ENCODE peak calls at places on chromosomes 13 and 19, in four cellular contexts. One of them, this sample, is unnamed.

GRCh38 chr13:49296659-49297058 is 48.9 kb downstream of the CDADC1 start:
- DNase-seq in activated T-cell treated with anti-CD3 and anti-CD28 coated beads for 48 hours: no peak
- DNase-seq in stimulated activated CD4-positive, alpha-beta T cell treated with anti-CD3 and anti-CD28 coated beads, Interleukin-1b, Interleukin-23, amount 100 ng/mL, for 4 hours: no peak
- DNase-seq in frontal cortex: no peak
- DNase-seq in this sample: no peak

GRCh38 chr13:73364706-73365105 is 305.9 kb downstream of the KLF5 start:
- DNase-seq in activated T-cell treated with anti-CD3 and anti-CD28 coated beads for 48 hours: no peak
- DNase-seq in stimulated activated CD4-positive, alpha-beta T cell treated with anti-CD3 and anti-CD28 coated beads, Interleukin-1b, Interleukin-23, amount 100 ng/mL, for 4 hours: no peak
- DNase-seq in frontal cortex: no peak
- DNase-seq in this sample: no peak

GRCh38 chr13:44752184-44752583 is 176.1 kb upstream of the TSC22D1 start:
- DNase-seq in activated T-cell treated with anti-CD3 and anti-CD28 coated beads for 48 hours: no peak
- DNase-seq in stimulated activated CD4-positive, alpha-beta T cell treated with anti-CD3 and anti-CD28 coated beads, Interleukin-1b, Interleukin-23, amount 100 ng/mL, for 4 hours: no peak
- DNase-seq in frontal cortex: no peak
- DNase-seq in this sample: no peak

GRCh38 chr13:101919541-101920306 is 467.2 kb downstream of the ITGBL1 start:
- DNase-seq in activated T-cell treated with anti-CD3 and anti-CD28 coated beads for 48 hours: no peak
- DNase-seq in stimulated activated CD4-positive, alpha-beta T cell treated with anti-CD3 and anti-CD28 coated beads, Interleukin-1b, Interleukin-23, amount 100 ng/mL, for 4 hours: no peak
- DNase-seq in frontal cortex: no peak
- DNase-seq in this sample: peak

GRCh38 chr19:39390460-39390758 is 497 bp downstream of the PAF1 start:
- DNase-seq in activated T-cell treated with anti-CD3 and anti-CD28 coated beads for 48 hours: no peak
- DNase-seq in stimulated activated CD4-positive, alpha-beta T cell treated with anti-CD3 and anti-CD28 coated beads, Interleukin-1b, Interleukin-23, amount 100 ng/mL, for 4 hours: peak
- DNase-seq in frontal cortex: peak
- DNase-seq in this sample: no peak

GRCh38 chr13:76882431-76882830 is 3.8 kb downstream of the KCTD12 start:
- DNase-seq in activated T-cell treated with anti-CD3 and anti-CD28 coated beads for 48 hours: no peak
- DNase-seq in stimulated activated CD4-positive, alpha-beta T cell treated with anti-CD3 and anti-CD28 coated beads, Interleukin-1b, Interleukin-23, amount 100 ng/mL, for 4 hours: no peak
- DNase-seq in frontal cortex: no peak
- DNase-seq in this sample: no peak

GRCh38 chr19:50008532-50008931 is 16.6 kb downstream of the VRK3 start:
- DNase-seq in activated T-cell treated with anti-CD3 and anti-CD28 coated beads for 48 hours: no peak
- DNase-seq in stimulated activated CD4-positive, alpha-beta T cell treated with anti-CD3 and anti-CD28 coated beads, Interleukin-1b, Interleukin-23, amount 100 ng/mL, for 4 hours: no peak
- DNase-seq in frontal cortex: no peak
- DNase-seq in this sample: no peak

GRCh38 chr13:64551755-64552154 is 2678.4 kb downstream of the PCDH9 start:
- DNase-seq in activated T-cell treated with anti-CD3 and anti-CD28 coated beads for 48 hours: no peak
- DNase-seq in stimulated activated CD4-positive, alpha-beta T cell treated with anti-CD3 and anti-CD28 coated beads, Interleukin-1b, Interleukin-23, amount 100 ng/mL, for 4 hours: no peak
- DNase-seq in frontal cortex: no peak
- DNase-seq in this sample: no peak

GRCh38 chr13:27043013-27043412 is 128.6 kb downstream of the USP12 start:
- DNase-seq in activated T-cell treated with anti-CD3 and anti-CD28 coated beads for 48 hours: no peak
- DNase-seq in stimulated activated CD4-positive, alpha-beta T cell treated with anti-CD3 and anti-CD28 coated beads, Interleukin-1b, Interleukin-23, amount 100 ng/mL, for 4 hours: no peak
- DNase-seq in frontal cortex: peak
- DNase-seq in this sample: no peak

GRCh38 chr13:69633044-69633443 is 474.6 kb upstream of the ATXN8OS start:
- DNase-seq in activated T-cell treated with anti-CD3 and anti-CD28 coated beads for 48 hours: no peak
- DNase-seq in stimulated activated CD4-positive, alpha-beta T cell treated with anti-CD3 and anti-CD28 coated beads, Interleukin-1b, Interleukin-23, amount 100 ng/mL, for 4 hours: no peak
- DNase-seq in frontal cortex: no peak
- DNase-seq in this sample: no peak

GRCh38 chr13:52892925-52893324 is 44.5 kb upstream of the PCDH8 start:
- DNase-seq in activated T-cell treated with anti-CD3 and anti-CD28 coated beads for 48 hours: no peak
- DNase-seq in stimulated activated CD4-positive, alpha-beta T cell treated with anti-CD3 and anti-CD28 coated beads, Interleukin-1b, Interleukin-23, amount 100 ng/mL, for 4 hours: no peak
- DNase-seq in frontal cortex: no peak
- DNase-seq in this sample: no peak

GRCh38 chr13:41577437-41577836 is 120.1 kb downstream of the RGCC start:
- DNase-seq in activated T-cell treated with anti-CD3 and anti-CD28 coated beads for 48 hours: no peak
- DNase-seq in stimulated activated CD4-positive, alpha-beta T cell treated with anti-CD3 and anti-CD28 coated beads, Interleukin-1b, Interleukin-23, amount 100 ng/mL, for 4 hours: no peak
- DNase-seq in frontal cortex: no peak
- DNase-seq in this sample: no peak

GRCh38 chr19:29714371-29714952 is 599 bp downstream of the C19orf12 start:
- DNase-seq in activated T-cell treated with anti-CD3 and anti-CD28 coated beads for 48 hours: no peak
- DNase-seq in stimulated activated CD4-positive, alpha-beta T cell treated with anti-CD3 and anti-CD28 coated beads, Interleukin-1b, Interleukin-23, amount 100 ng/mL, for 4 hours: peak
- DNase-seq in frontal cortex: no peak
- DNase-seq in this sample: no peak

GRCh38 chr13:38951525-38952313 is 38.9 kb downstream of the STOML3 start:
- DNase-seq in activated T-cell treated with anti-CD3 and anti-CD28 coated beads for 48 hours: no peak
- DNase-seq in stimulated activated CD4-positive, alpha-beta T cell treated with anti-CD3 and anti-CD28 coated beads, Interleukin-1b, Interleukin-23, amount 100 ng/mL, for 4 hours: no peak
- DNase-seq in frontal cortex: no peak
- DNase-seq in this sample: no peak

GRCh38 chr13:39815345-39816111 is 160.1 kb downstream of the COG6 start:
- DNase-seq in activated T-cell treated with anti-CD3 and anti-CD28 coated beads for 48 hours: no peak
- DNase-seq in stimulated activated CD4-positive, alpha-beta T cell treated with anti-CD3 and anti-CD28 coated beads, Interleukin-1b, Interleukin-23, amount 100 ng/mL, for 4 hours: no peak
- DNase-seq in frontal cortex: no peak
- DNase-seq in this sample: no peak

GRCh38 chr19:55479451-55480230 is 3.2 kb downstream of the ZNF628 start:
- DNase-seq in activated T-cell treated with anti-CD3 and anti-CD28 coated beads for 48 hours: no peak
- DNase-seq in stimulated activated CD4-positive, alpha-beta T cell treated with anti-CD3 and anti-CD28 coated beads, Interleukin-1b, Interleukin-23, amount 100 ng/mL, for 4 hours: no peak
- DNase-seq in frontal cortex: no peak
- DNase-seq in this sample: no peak

GRCh38 chr13:95530178-95530577 is 22.3 kb upstream of the CLDN10 start:
- DNase-seq in activated T-cell treated with anti-CD3 and anti-CD28 coated beads for 48 hours: no peak
- DNase-seq in stimulated activated CD4-positive, alpha-beta T cell treated with anti-CD3 and anti-CD28 coated beads, Interleukin-1b, Interleukin-23, amount 100 ng/mL, for 4 hours: no peak
- DNase-seq in frontal cortex: no peak
- DNase-seq in this sample: no peak

GRCh38 chr13:38763446-38764381 is 76.8 kb downstream of the FREM2 start:
- DNase-seq in activated T-cell treated with anti-CD3 and anti-CD28 coated beads for 48 hours: no peak
- DNase-seq in stimulated activated CD4-positive, alpha-beta T cell treated with anti-CD3 and anti-CD28 coated beads, Interleukin-1b, Interleukin-23, amount 100 ng/mL, for 4 hours: no peak
- DNase-seq in frontal cortex: peak
- DNase-seq in this sample: no peak

GRCh38 chr13:44263920-44264610 is 109.6 kb upstream of the SERP2 start:
- DNase-seq in activated T-cell treated with anti-CD3 and anti-CD28 coated beads for 48 hours: no peak
- DNase-seq in stimulated activated CD4-positive, alpha-beta T cell treated with anti-CD3 and anti-CD28 coated beads, Interleukin-1b, Interleukin-23, amount 100 ng/mL, for 4 hours: no peak
- DNase-seq in frontal cortex: no peak
- DNase-seq in this sample: no peak

GRCh38 chr13:99119686-99120085 is 81.0 kb upstream of the UBAC2 start:
- DNase-seq in activated T-cell treated with anti-CD3 and anti-CD28 coated beads for 48 hours: peak
- DNase-seq in stimulated activated CD4-positive, alpha-beta T cell treated with anti-CD3 and anti-CD28 coated beads, Interleukin-1b, Interleukin-23, amount 100 ng/mL, for 4 hours: no peak
- DNase-seq in frontal cortex: no peak
- DNase-seq in this sample: no peak

GRCh38 chr13:73857106-73857505 is 277.1 kb downstream of the KLF12 start:
- DNase-seq in activated T-cell treated with anti-CD3 and anti-CD28 coated beads for 48 hours: no peak
- DNase-seq in stimulated activated CD4-positive, alpha-beta T cell treated with anti-CD3 and anti-CD28 coated beads, Interleukin-1b, Interleukin-23, amount 100 ng/mL, for 4 hours: no peak
- DNase-seq in frontal cortex: no peak
- DNase-seq in this sample: no peak

GRCh38 chr19:55590621-55591020 is 8.7 kb downstream of the FIZ1 start:
- DNase-seq in activated T-cell treated with anti-CD3 and anti-CD28 coated beads for 48 hours: no peak
- DNase-seq in stimulated activated CD4-positive, alpha-beta T cell treated with anti-CD3 and anti-CD28 coated beads, Interleukin-1b, Interleukin-23, amount 100 ng/mL, for 4 hours: no peak
- DNase-seq in frontal cortex: no peak
- DNase-seq in this sample: no peak

GRCh38 chr13:75550159-75550567 is 572 bp downstream of the UCHL3 start:
- DNase-seq in activated T-cell treated with anti-CD3 and anti-CD28 coated beads for 48 hours: peak
- DNase-seq in stimulated activated CD4-positive, alpha-beta T cell treated with anti-CD3 and anti-CD28 coated beads, Interleukin-1b, Interleukin-23, amount 100 ng/mL, for 4 hours: no peak
- DNase-seq in frontal cortex: peak
- DNase-seq in this sample: no peak

GRCh38 chr19:49894879-49895565 is 1.7 kb downstream of the IL4I1 start:
- DNase-seq in activated T-cell treated with anti-CD3 and anti-CD28 coated beads for 48 hours: peak
- DNase-seq in stimulated activated CD4-positive, alpha-beta T cell treated with anti-CD3 and anti-CD28 coated beads, Interleukin-1b, Interleukin-23, amount 100 ng/mL, for 4 hours: no peak
- DNase-seq in frontal cortex: no peak
- DNase-seq in this sample: no peak

GRCh38 chr13:74795526-74795925 is 661.3 kb upstream of the KLF12 start:
- DNase-seq in activated T-cell treated with anti-CD3 and anti-CD28 coated beads for 48 hours: no peak
- DNase-seq in stimulated activated CD4-positive, alpha-beta T cell treated with anti-CD3 and anti-CD28 coated beads, Interleukin-1b, Interleukin-23, amount 100 ng/mL, for 4 hours: no peak
- DNase-seq in frontal cortex: no peak
- DNase-seq in this sample: no peak

GRCh38 chr13:70967564-70967963 is 859.3 kb upstream of the KLHL1 start:
- DNase-seq in activated T-cell treated with anti-CD3 and anti-CD28 coated beads for 48 hours: no peak
- DNase-seq in stimulated activated CD4-positive, alpha-beta T cell treated with anti-CD3 and anti-CD28 coated beads, Interleukin-1b, Interleukin-23, amount 100 ng/mL, for 4 hours: no peak
- DNase-seq in frontal cortex: no peak
- DNase-seq in this sample: no peak

GRCh38 chr19:49362926-49363264 is 679 bp upstream of the TEAD2 start:
- DNase-seq in activated T-cell treated with anti-CD3 and anti-CD28 coated beads for 48 hours: no peak
- DNase-seq in stimulated activated CD4-positive, alpha-beta T cell treated with anti-CD3 and anti-CD28 coated beads, Interleukin-1b, Interleukin-23, amount 100 ng/mL, for 4 hours: no peak
- DNase-seq in frontal cortex: no peak
- DNase-seq in this sample: no peak

GRCh38 chr19:17394891-17395415 is 957 bp upstream of the CCDC194 start:
- DNase-seq in activated T-cell treated with anti-CD3 and anti-CD28 coated beads for 48 hours: peak
- DNase-seq in stimulated activated CD4-positive, alpha-beta T cell treated with anti-CD3 and anti-CD28 coated beads, Interleukin-1b, Interleukin-23, amount 100 ng/mL, for 4 hours: peak
- DNase-seq in frontal cortex: no peak
- DNase-seq in this sample: no peak

GRCh38 chr13:103663996-103664395 is 597.8 kb upstream of the SLC10A2 start:
- DNase-seq in activated T-cell treated with anti-CD3 and anti-CD28 coated beads for 48 hours: no peak
- DNase-seq in stimulated activated CD4-positive, alpha-beta T cell treated with anti-CD3 and anti-CD28 coated beads, Interleukin-1b, Interleukin-23, amount 100 ng/mL, for 4 hours: no peak
- DNase-seq in frontal cortex: no peak
- DNase-seq in this sample: no peak

GRCh38 chr13:68369739-68370138 is 1139.6 kb upstream of the PCDH9 start:
- DNase-seq in activated T-cell treated with anti-CD3 and anti-CD28 coated beads for 48 hours: no peak
- DNase-seq in stimulated activated CD4-positive, alpha-beta T cell treated with anti-CD3 and anti-CD28 coated beads, Interleukin-1b, Interleukin-23, amount 100 ng/mL, for 4 hours: no peak
- DNase-seq in frontal cortex: no peak
- DNase-seq in this sample: no peak

GRCh38 chr19:46634045-46634655 is 1.9 kb downstream of the GNG8 start:
- DNase-seq in activated T-cell treated with anti-CD3 and anti-CD28 coated beads for 48 hours: peak
- DNase-seq in stimulated activated CD4-positive, alpha-beta T cell treated with anti-CD3 and anti-CD28 coated beads, Interleukin-1b, Interleukin-23, amount 100 ng/mL, for 4 hours: peak
- DNase-seq in frontal cortex: peak
- DNase-seq in this sample: peak

GRCh38 chr13:97429681-97430081 is 4.3 kb upstream of the RAP2A start:
- DNase-seq in activated T-cell treated with anti-CD3 and anti-CD28 coated beads for 48 hours: no peak
- DNase-seq in stimulated activated CD4-positive, alpha-beta T cell treated with anti-CD3 and anti-CD28 coated beads, Interleukin-1b, Interleukin-23, amount 100 ng/mL, for 4 hours: no peak
- DNase-seq in frontal cortex: no peak
- DNase-seq in this sample: no peak

GRCh38 chr13:41942462-41943094 is 18.3 kb downstream of the VWA8 start:
- DNase-seq in activated T-cell treated with anti-CD3 and anti-CD28 coated beads for 48 hours: no peak
- DNase-seq in stimulated activated CD4-positive, alpha-beta T cell treated with anti-CD3 and anti-CD28 coated beads, Interleukin-1b, Interleukin-23, amount 100 ng/mL, for 4 hours: no peak
- DNase-seq in frontal cortex: no peak
- DNase-seq in this sample: no peak

GRCh38 chr19:33815410-33816340 is 19.0 kb downstream of the KCTD15 start:
- DNase-seq in activated T-cell treated with anti-CD3 and anti-CD28 coated beads for 48 hours: no peak
- DNase-seq in stimulated activated CD4-positive, alpha-beta T cell treated with anti-CD3 and anti-CD28 coated beads, Interleukin-1b, Interleukin-23, amount 100 ng/mL, for 4 hours: no peak
- DNase-seq in frontal cortex: peak
- DNase-seq in this sample: no peak

GRCh38 chr13:21613791-21614190 is 9.8 kb upstream of the MICU2 start:
- DNase-seq in activated T-cell treated with anti-CD3 and anti-CD28 coated beads for 48 hours: no peak
- DNase-seq in stimulated activated CD4-positive, alpha-beta T cell treated with anti-CD3 and anti-CD28 coated beads, Interleukin-1b, Interleukin-23, amount 100 ng/mL, for 4 hours: no peak
- DNase-seq in frontal cortex: no peak
- DNase-seq in this sample: no peak

GRCh38 chr13:105665284-105665683 is 870.2 kb downstream of the EFNB2 start:
- DNase-seq in activated T-cell treated with anti-CD3 and anti-CD28 coated beads for 48 hours: no peak
- DNase-seq in stimulated activated CD4-positive, alpha-beta T cell treated with anti-CD3 and anti-CD28 coated beads, Interleukin-1b, Interleukin-23, amount 100 ng/mL, for 4 hours: no peak
- DNase-seq in frontal cortex: no peak
- DNase-seq in this sample: no peak

GRCh38 chr19:41328157-41328817 is 18.3 kb downstream of the CCDC97 start:
- DNase-seq in activated T-cell treated with anti-CD3 and anti-CD28 coated beads for 48 hours: peak
- DNase-seq in stimulated activated CD4-positive, alpha-beta T cell treated with anti-CD3 and anti-CD28 coated beads, Interleukin-1b, Interleukin-23, amount 100 ng/mL, for 4 hours: no peak
- DNase-seq in frontal cortex: no peak
- DNase-seq in this sample: no peak

GRCh38 chr19:44694184-44694579 is 4.8 kb upstream of the CEACAM16 start:
- DNase-seq in activated T-cell treated with anti-CD3 and anti-CD28 coated beads for 48 hours: peak
- DNase-seq in stimulated activated CD4-positive, alpha-beta T cell treated with anti-CD3 and anti-CD28 coated beads, Interleukin-1b, Interleukin-23, amount 100 ng/mL, for 4 hours: peak
- DNase-seq in frontal cortex: no peak
- DNase-seq in this sample: no peak